ENCODE peak calls at places on chromosomes 5 and 9, in six cellular contexts. S is activated naive CD4-positive, alpha-beta T cell; P is COR-L47; H is AG04449; I is adrenal gland; A is brain microvascular endothelial cell. T is an unnamed sample.

GRCh38 chr5:179308563-179309382 is 36.5 kb downstream of the ADAMTS2 start:
- DNase-seq in P (no peak), A (no peak), I (peak), H (no peak), S (no peak), T (no peak)

GRCh38 chr9:35960029-35960655 is 2.2 kb upstream of the OR2S2 start:
- DNase-seq in S (no peak), H (peak), A (peak), I (no peak), P (no peak), T (no peak)

GRCh38 chr5:120236360-120236759 is 227.7 kb upstream of the PRR16 start:
- DNase-seq in A (no peak), H (no peak), P (no peak), S (no peak), I (no peak), T (no peak)

GRCh38 chr9:77981332-77981731 is 50.3 kb downstream of the GNAQ start:
- DNase-seq in S (no peak), I (peak), A (peak), P (no peak), H (no peak), T (peak)

GRCh38 chr9:25964239-25964638 is 286.0 kb upstream of the TUSC1 start:
- DNase-seq in A (peak), P (peak), S (no peak), H (peak), I (peak), T (peak)

GRCh38 chr5:124630767-124631704 is 115.4 kb downstream of the ZNF608 start:
- DNase-seq in A (peak), H (no peak), P (no peak), S (no peak), I (no peak), T (no peak)

GRCh38 chr9:89342213-89342612 is 23.9 kb downstream of the SECISBP2 start:
- DNase-seq in A (no peak), S (no peak), I (no peak), P (no peak), H (no peak), T (no peak)

GRCh38 chr5:170254056-170254455 is 21.3 kb downstream of the C5orf58 start:
- DNase-seq in I (no peak), H (no peak), A (no peak), S (no peak), P (no peak), T (no peak)

GRCh38 chr9:33439731-33440130 is 7.7 kb downstream of the AQP3 start:
- DNase-seq in A (no peak), I (no peak), P (no peak), H (no peak), S (no peak), T (no peak)

GRCh38 chr5:84430863-84431663 is 46.4 kb upstream of the EDIL3 start:
- DNase-seq in P (no peak), A (no peak), I (no peak), S (no peak), H (no peak), T (no peak)

GRCh38 chr5:15902050-15902449 is 277.5 kb downstream of the MARCHF11 start:
- DNase-seq in A (no peak), P (no peak), H (no peak), S (no peak), I (no peak), T (peak)

GRCh38 chr9:38243993-38244392 is 148.5 kb upstream of the ALDH1B1 start:
- DNase-seq in S (no peak), I (no peak), A (no peak), H (no peak), P (no peak), T (no peak)

GRCh38 chr5:34415559-34416198 is 240.4 kb upstream of the RAI14 start:
- DNase-seq in P (no peak), A (peak), I (no peak), S (no peak), H (no peak), T (no peak)

GRCh38 chr5:84286662-84287061 is 98.0 kb downstream of the EDIL3 start:
- DNase-seq in A (no peak), P (peak), H (no peak), S (no peak), I (no peak), T (no peak)

GRCh38 chr9:129164246-129164930 is 13.7 kb downstream of the IER5L start:
- DNase-seq in P (no peak), S (no peak), I (peak), A (no peak), H (no peak), T (no peak)

GRCh38 chr5:74530316-74530917 is 110.1 kb downstream of the ENC1 start:
- DNase-seq in I (no peak), A (no peak), P (no peak), H (no peak), S (no peak), T (no peak)

GRCh38 chr5:38532165-38532669 is 24.2 kb downstream of the LIFR start:
- DNase-seq in H (no peak), A (no peak), P (no peak), S (no peak), I (no peak), T (no peak)

GRCh38 chr5:139799359-139799758 is 3.8 kb downstream of the PSD2 start:
- DNase-seq in I (no peak), S (no peak), H (no peak), P (no peak), A (no peak), T (no peak)

GRCh38 chr9:100377015-100377414 is 24.3 kb upstream of the TEX10 start:
- DNase-seq in H (no peak), S (no peak), A (no peak), P (no peak), I (no peak), T (no peak)

GRCh38 chr5:150779397-150780179 is 1.0 kb downstream of the SMIM3 start:
- DNase-seq in H (no peak), P (no peak), S (no peak), I (no peak), A (no peak), T (no peak)

GRCh38 chr9:106785200-106785599 is 77.8 kb upstream of the ZNF462 start:
- DNase-seq in I (no peak), P (no peak), S (no peak), A (no peak), H (no peak), T (no peak)

GRCh38 chr5:68368686-68369359 is 153.3 kb downstream of the PIK3R1 start:
- DNase-seq in I (no peak), P (peak), H (no peak), S (no peak), A (no peak), T (peak)

GRCh38 chr5:52878671-52879070 is 91.0 kb downstream of the ITGA1 start:
- DNase-seq in H (no peak), P (no peak), A (peak), I (no peak), S (no peak), T (no peak)

GRCh38 chr5:160188151-160188967 is 40.9 kb upstream of the FABP6 start:
- DNase-seq in A (peak), S (no peak), I (peak), H (no peak), P (no peak), T (no peak)

GRCh38 chr9:7549261-7549660 is 250.3 kb downstream of the DMAC1 start:
- DNase-seq in A (no peak), H (no peak), I (no peak), S (no peak), P (no peak), T (no peak)

GRCh38 chr9:78871452-78872331 is 574.8 kb downstream of the PSAT1 start:
- DNase-seq in I (no peak), H (peak), S (no peak), P (no peak), A (peak), T (no peak)

GRCh38 chr5:33824516-33825195 is 67.1 kb downstream of the ADAMTS12 start:
- DNase-seq in I (no peak), S (no peak), H (peak), A (peak), P (no peak), T (no peak)

GRCh38 chr5:112348387-112348786 is 70.7 kb downstream of the EPB41L4A start:
- DNase-seq in P (no peak), S (no peak), I (no peak), A (no peak), H (no peak), T (no peak)

GRCh38 chr5:151463137-151464029 is 16.0 kb downstream of the SLC36A1 start:
- DNase-seq in I (no peak), S (no peak), P (no peak), H (no peak), A (no peak), T (no peak)

T was measured in NCI-H2081.